ENCODE peak calls at places on chromosomes 12 and 14, in six cellular contexts. One of them, this sample, is unnamed.

GRCh38 chr12:51914034-51914923 is 7.0 kb downstream of the ACVRL1 start:
- DNase-seq in transverse colon: no peak
- DNase-seq in SW 1271: no peak
- DNase-seq in left ventricle myocardium inferior: peak; percentile 55
- DNase-seq in D721Med: no peak
- DNase-seq in WTC11: no peak
- DNase-seq in this sample: no peak

GRCh38 chr14:68391292-68392014 is 401.4 kb downstream of the ZFP36L1 start:
- DNase-seq in transverse colon: no peak
- DNase-seq in SW 1271: no peak
- DNase-seq in left ventricle myocardium inferior: no peak
- DNase-seq in D721Med: no peak
- DNase-seq in WTC11: no peak
- DNase-seq in this sample: no peak

GRCh38 chr14:53180272-53181221 is 27.4 kb upstream of the DDHD1 start:
- DNase-seq in transverse colon: peak; percentile 8
- DNase-seq in SW 1271: peak; percentile 11
- DNase-seq in left ventricle myocardium inferior: no peak
- DNase-seq in D721Med: no peak
- DNase-seq in WTC11: peak; percentile 68
- DNase-seq in this sample: peak; percentile 46

GRCh38 chr12:93441111-93441616 is 583 bp downstream of the UBE2N start:
- DNase-seq in transverse colon: peak; percentile 56
- DNase-seq in SW 1271: no peak
- DNase-seq in left ventricle myocardium inferior: peak; percentile 33
- DNase-seq in D721Med: no peak
- DNase-seq in WTC11: peak; percentile 37
- DNase-seq in this sample: no peak

GRCh38 chr12:132719141-132719953 is 8.7 kb downstream of the PGAM5 start:
- DNase-seq in transverse colon: no peak
- DNase-seq in SW 1271: no peak
- DNase-seq in left ventricle myocardium inferior: no peak
- DNase-seq in D721Med: no peak
- DNase-seq in WTC11: no peak
- DNase-seq in this sample: no peak

GRCh38 chr12:12138203-12139154 is 67.7 kb downstream of the BCL2L14 start:
- DNase-seq in transverse colon: no peak
- DNase-seq in SW 1271: no peak
- DNase-seq in left ventricle myocardium inferior: no peak
- DNase-seq in D721Med: no peak
- DNase-seq in WTC11: no peak
- DNase-seq in this sample: no peak

GRCh38 chr14:102825307-102826095 is 48.3 kb downstream of the TRAF3 start:
- DNase-seq in transverse colon: no peak
- DNase-seq in SW 1271: no peak
- DNase-seq in left ventricle myocardium inferior: no peak
- DNase-seq in D721Med: no peak
- DNase-seq in WTC11: no peak
- DNase-seq in this sample: no peak

GRCh38 chr12:93883436-93884154 is 206.4 kb downstream of the CRADD start:
- DNase-seq in transverse colon: no peak
- DNase-seq in SW 1271: peak; percentile 21
- DNase-seq in left ventricle myocardium inferior: no peak
- DNase-seq in D721Med: no peak
- DNase-seq in WTC11: no peak
- DNase-seq in this sample: no peak

GRCh38 chr12:129659927-129660326 is 243.9 kb downstream of the TMEM132D start:
- DNase-seq in transverse colon: peak; percentile 15
- DNase-seq in SW 1271: no peak
- DNase-seq in left ventricle myocardium inferior: no peak
- DNase-seq in D721Med: no peak
- DNase-seq in WTC11: no peak
- DNase-seq in this sample: no peak

GRCh38 chr12:119179335-119180021 is 747 bp downstream of the HSPB8 start:
- DNase-seq in transverse colon: no peak
- DNase-seq in SW 1271: peak; percentile 61
- DNase-seq in left ventricle myocardium inferior: no peak
- DNase-seq in D721Med: no peak
- DNase-seq in WTC11: peak; percentile 38
- DNase-seq in this sample: no peak

GRCh38 chr12:88419794-88420193 is 160.5 kb downstream of the KITLG start:
- DNase-seq in transverse colon: no peak
- DNase-seq in SW 1271: no peak
- DNase-seq in left ventricle myocardium inferior: no peak
- DNase-seq in D721Med: no peak
- DNase-seq in WTC11: no peak
- DNase-seq in this sample: no peak

GRCh38 chr12:14775652-14776020 is 27.6 kb downstream of the WBP11 start:
- DNase-seq in transverse colon: no peak
- DNase-seq in SW 1271: peak; percentile 55
- DNase-seq in left ventricle myocardium inferior: no peak
- DNase-seq in D721Med: no peak
- DNase-seq in WTC11: no peak
- DNase-seq in this sample: peak; percentile 4

GRCh38 chr12:68222336-68222735 is 3.3 kb downstream of the IL26 start:
- DNase-seq in transverse colon: no peak
- DNase-seq in SW 1271: no peak
- DNase-seq in left ventricle myocardium inferior: no peak
- DNase-seq in D721Med: no peak
- DNase-seq in WTC11: no peak
- DNase-seq in this sample: no peak

GRCh38 chr14:50062438-50063039 is 53.8 kb downstream of the VCPKMT start:
- DNase-seq in transverse colon: peak; percentile 64
- DNase-seq in SW 1271: peak; percentile 9
- DNase-seq in left ventricle myocardium inferior: no peak
- DNase-seq in D721Med: no peak
- DNase-seq in WTC11: no peak
- DNase-seq in this sample: peak; percentile 56